ENCODE peak calls at places on chromosomes 7 and 10, in eight cellular contexts. D is fibroblast of villous mesenchyme; V is RWPE2; W is colonic mucosa; M is central memory CD4-positive, alpha-beta T cell; O is erythroblast; R is memory B cell; S is naive thymus-derived CD8-positive, alpha-beta T cell. L is an unnamed sample.

GRCh38 chr7:13091974-13092707 is 404.7 kb downstream of the ARL4A start:
- DNase-seq in D (peak; percentile 89), V (no peak), S (no peak), W (no peak), O (peak; percentile 5), R (no peak), M (no peak), L (no peak)

GRCh38 chr10:66627156-66627555 is 298.7 kb upstream of the LRRTM3 start:
- DNase-seq in D (no peak), M (no peak), W (no peak), R (no peak), S (no peak), O (no peak), V (no peak), L (peak; percentile 1)

GRCh38 chr7:158388072-158388471 is 199.6 kb downstream of the PTPRN2 start:
- DNase-seq in R (no peak), M (no peak), S (no peak), D (no peak), W (no peak), O (no peak), V (no peak), L (no peak)

GRCh38 chr7:40525764-40526163 is 391.0 kb downstream of the SUGCT start:
- DNase-seq in W (no peak), M (no peak), O (no peak), R (no peak), D (no peak), V (no peak), S (no peak), L (no peak)

GRCh38 chr10:52455095-52455494 is 141.0 kb downstream of the DKK1 start:
- DNase-seq in W (no peak), O (no peak), S (no peak), R (no peak), V (no peak), M (no peak), D (no peak), L (no peak)

GRCh38 chr10:32005050-32005449 is 51.2 kb downstream of the KIF5B start:
- DNase-seq in D (peak; percentile 44), R (peak; percentile 28), O (peak; percentile 57), V (no peak), M (peak; percentile 5), W (peak; percentile 46), S (peak; percentile 41), L (no peak)

GRCh38 chr7:22730921-22731654 is 4.1 kb downstream of the IL6 start:
- DNase-seq in S (no peak), O (no peak), M (no peak), V (peak; percentile 87), D (peak; percentile 64), R (no peak), W (no peak), L (no peak)

GRCh38 chr7:1508277-1508758 is 4.1 kb upstream of the INTS1 start:
- DNase-seq in W (no peak), V (no peak), O (peak; percentile 38), R (no peak), S (no peak), M (no peak), D (no peak), L (no peak)

GRCh38 chr7:17593854-17594419 is 295.5 kb downstream of the AHR start:
- DNase-seq in S (no peak), M (no peak), D (no peak), O (no peak), V (no peak), W (no peak), R (no peak), L (no peak)

GRCh38 chr7:157493776-157494175 is 157.0 kb downstream of the DNAJB6 start:
- DNase-seq in S (no peak), D (no peak), O (no peak), R (no peak), M (no peak), W (no peak), V (no peak), L (no peak)

GRCh38 chr10:81145975-81146374 is 608.3 kb downstream of the SH2D4B start:
- DNase-seq in O (no peak), S (no peak), M (no peak), W (no peak), R (no peak), D (no peak), V (no peak), L (no peak)

GRCh38 chr7:70156052-70156451 is 557.8 kb downstream of the AUTS2 start:
- DNase-seq in V (no peak), S (no peak), O (no peak), D (no peak), M (no peak), R (no peak), W (no peak), L (no peak)

GRCh38 chr10:78954701-78955100 is 114.1 kb upstream of the ZMIZ1 start:
- DNase-seq in R (no peak), O (no peak), S (no peak), V (no peak), W (no peak), D (no peak), M (no peak), L (no peak)

GRCh38 chr7:5284304-5285281 is 1.9 kb downstream of the SLC29A4 start:
- DNase-seq in O (peak; percentile 22), W (peak; percentile 65), S (no peak), M (no peak), R (no peak), D (peak; percentile 26), V (no peak), L (peak; percentile 66)

GRCh38 chr10:62057359-62057758 is 155.9 kb downstream of the ARID5B start:
- DNase-seq in O (peak; percentile 5), M (no peak), S (no peak), W (no peak), R (no peak), V (no peak), D (peak; percentile 88), L (no peak)

GRCh38 chr10:49552277-49552676 is 13.4 kb upstream of the ERCC6 start:
- DNase-seq in O (no peak), D (peak; percentile 72), R (no peak), W (no peak), V (peak; percentile 91), M (no peak), S (no peak), L (no peak)

GRCh38 chr10:5500910-5501309 is 1.5 kb upstream of the CALML5 start:
- DNase-seq in D (no peak), M (no peak), O (no peak), S (no peak), W (no peak), R (no peak), V (no peak), L (no peak)

GRCh38 chr7:82729172-82730030 is 285.8 kb upstream of the CACNA2D1 start:
- DNase-seq in M (no peak), D (peak; percentile 58), S (no peak), W (no peak), R (no peak), O (peak; percentile 1), V (no peak), L (peak; percentile 4)

GRCh38 chr10:75865413-75865812 is 434.0 kb downstream of the LRMDA start:
- DNase-seq in O (no peak), M (no peak), V (no peak), W (no peak), S (no peak), D (no peak), R (no peak), L (no peak)

GRCh38 chr7:114141415-114141814 is 222.6 kb upstream of the PPP1R3A start:
- DNase-seq in V (no peak), M (no peak), D (no peak), W (no peak), R (no peak), S (no peak), O (no peak), L (no peak)

GRCh38 chr10:38070501-38070900 is 23.6 kb upstream of the ZNF37A start:
- DNase-seq in S (no peak), W (no peak), V (no peak), R (no peak), D (no peak), O (no peak), M (no peak), L (no peak)

GRCh38 chr10:127196227-127196954 is at the start of gene INSYN2A:
- DNase-seq in D (peak; percentile 45), M (no peak), O (no peak), W (peak; percentile 30), R (no peak), S (no peak), V (no peak), L (no peak)

L was measured in GM12891.